ENCODE peak calls at places on chromosome 1, in eight cellular contexts. One of them, this sample, is unnamed.
A peak's percentile ranks its signal among the peaks of the same experiment; 100 is the strongest.

GRCh38 chr1:2350911-2351655 is 40.3 kb downstream of the MORN1 start:
- DNase-seq in WTC11: no peak
- DNase-seq in RWPE1: no peak
- DNase-seq in K562: no peak
- DNase-seq in PC-3: no peak
- DNase-seq in mesothelial cell of epicardium: no peak
- DNase-seq in Calu3: no peak
- DNase-seq in DND-41: no peak
- DNase-seq in this sample: no peak

GRCh38 chr1:62621907-62622306 is 24.6 kb downstream of the ANGPTL3 start:
- DNase-seq in WTC11: no peak
- DNase-seq in RWPE1: peak; percentile 30
- DNase-seq in K562: no peak
- DNase-seq in PC-3: peak; percentile 73
- DNase-seq in mesothelial cell of epicardium: no peak
- DNase-seq in Calu3: peak; percentile 2
- DNase-seq in DND-41: no peak
- DNase-seq in this sample: no peak

GRCh38 chr1:236543065-236543669 is 19.4 kb downstream of the LGALS8 start:
- DNase-seq in WTC11: peak; percentile 32
- DNase-seq in RWPE1: no peak
- DNase-seq in K562: no peak
- DNase-seq in PC-3: no peak
- DNase-seq in mesothelial cell of epicardium: no peak
- DNase-seq in Calu3: no peak
- DNase-seq in DND-41: no peak
- DNase-seq in this sample: no peak

GRCh38 chr1:214537872-214538473 is 13.4 kb downstream of the PTPN14 start:
- DNase-seq in WTC11: no peak
- DNase-seq in RWPE1: no peak
- DNase-seq in K562: no peak
- DNase-seq in PC-3: no peak
- DNase-seq in mesothelial cell of epicardium: no peak
- DNase-seq in Calu3: no peak
- DNase-seq in DND-41: no peak
- DNase-seq in this sample: no peak

GRCh38 chr1:101137144-101138126 is 99.4 kb upstream of the S1PR1 start:
- DNase-seq in WTC11: no peak
- DNase-seq in RWPE1: no peak
- DNase-seq in K562: no peak
- DNase-seq in PC-3: no peak
- DNase-seq in mesothelial cell of epicardium: no peak
- DNase-seq in Calu3: no peak
- DNase-seq in DND-41: no peak
- DNase-seq in this sample: no peak

GRCh38 chr1:227459326-227459841 is 104.0 kb upstream of the ZNF678 start:
- DNase-seq in WTC11: no peak
- DNase-seq in RWPE1: no peak
- DNase-seq in K562: no peak
- DNase-seq in PC-3: no peak
- DNase-seq in mesothelial cell of epicardium: peak; percentile 11
- DNase-seq in Calu3: no peak
- DNase-seq in DND-41: no peak
- DNase-seq in this sample: no peak

GRCh38 chr1:221565718-221566117 is 176.2 kb downstream of the DUSP10 start:
- DNase-seq in WTC11: no peak
- DNase-seq in RWPE1: no peak
- DNase-seq in K562: no peak
- DNase-seq in PC-3: no peak
- DNase-seq in mesothelial cell of epicardium: no peak
- DNase-seq in Calu3: no peak
- DNase-seq in DND-41: no peak
- DNase-seq in this sample: no peak

GRCh38 chr1:75276385-75276784 is 142.2 kb downstream of the LHX8 start:
- DNase-seq in WTC11: no peak
- DNase-seq in RWPE1: no peak
- DNase-seq in K562: no peak
- DNase-seq in PC-3: no peak
- DNase-seq in mesothelial cell of epicardium: no peak
- DNase-seq in Calu3: no peak
- DNase-seq in DND-41: no peak
- DNase-seq in this sample: no peak

GRCh38 chr1:240232548-240232947 is 140.9 kb downstream of the FMN2 start:
- DNase-seq in WTC11: no peak
- DNase-seq in RWPE1: no peak
- DNase-seq in K562: no peak
- DNase-seq in PC-3: peak; percentile 77
- DNase-seq in mesothelial cell of epicardium: no peak
- DNase-seq in Calu3: no peak
- DNase-seq in DND-41: no peak
- DNase-seq in this sample: no peak

GRCh38 chr1:244854865-244855578 is 9.3 kb downstream of the HNRNPU start:
- DNase-seq in WTC11: no peak
- DNase-seq in RWPE1: no peak
- DNase-seq in K562: no peak
- DNase-seq in PC-3: no peak
- DNase-seq in mesothelial cell of epicardium: no peak
- DNase-seq in Calu3: no peak
- DNase-seq in DND-41: no peak
- DNase-seq in this sample: no peak

GRCh38 chr1:244860078-244860477 is 4.3 kb downstream of the HNRNPU start:
- DNase-seq in WTC11: no peak
- DNase-seq in RWPE1: no peak
- DNase-seq in K562: no peak
- DNase-seq in PC-3: no peak
- DNase-seq in mesothelial cell of epicardium: no peak
- DNase-seq in Calu3: no peak
- DNase-seq in DND-41: no peak
- DNase-seq in this sample: no peak

GRCh38 chr1:244860914-244861610 is 3.3 kb downstream of the HNRNPU start:
- DNase-seq in WTC11: no peak
- DNase-seq in RWPE1: no peak
- DNase-seq in K562: no peak
- DNase-seq in PC-3: peak; percentile 32
- DNase-seq in mesothelial cell of epicardium: no peak
- DNase-seq in Calu3: no peak
- DNase-seq in DND-41: no peak
- DNase-seq in this sample: no peak

GRCh38 chr1:244858357-244858756 is 6.0 kb downstream of the HNRNPU start:
- DNase-seq in WTC11: no peak
- DNase-seq in RWPE1: no peak
- DNase-seq in K562: no peak
- DNase-seq in PC-3: no peak
- DNase-seq in mesothelial cell of epicardium: no peak
- DNase-seq in Calu3: no peak
- DNase-seq in DND-41: no peak
- DNase-seq in this sample: no peak

DNA sequence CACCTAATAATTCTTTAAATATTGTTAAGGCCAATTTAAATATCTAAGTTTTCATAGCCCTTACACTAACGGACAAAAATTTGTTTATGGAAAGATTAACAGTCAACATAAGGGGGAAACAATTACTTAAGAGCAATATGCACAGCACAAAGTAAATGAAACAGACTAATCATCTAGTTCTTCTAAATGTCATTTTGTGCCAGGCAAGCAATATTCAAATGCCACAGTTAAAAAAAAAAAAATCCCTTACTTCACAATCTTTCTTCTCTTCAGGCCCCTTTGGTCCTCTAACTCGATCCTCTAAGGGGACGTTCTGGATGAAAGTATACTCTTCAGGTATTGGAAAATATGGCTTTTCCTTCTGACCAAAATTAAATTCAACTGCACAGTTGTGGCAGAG is 6.6 kb downstream of the HNRNPU start:
- DNase-seq in WTC11: no peak
- DNase-seq in RWPE1: no peak
- DNase-seq in K562: no peak
- DNase-seq in PC-3: no peak
- DNase-seq in mesothelial cell of epicardium: no peak
- DNase-seq in Calu3: no peak
- DNase-seq in DND-41: no peak
- DNase-seq in this sample: no peak
- TF ChIP-seq CTCF in WTC11: no peak
- TF ChIP-seq CTCF in RWPE1: no peak
- TF ChIP-seq CTCF in K562: no peak
- TF ChIP-seq CTCF in PC-3: no peak
- TF ChIP-seq CTCF in mesothelial cell of epicardium: no peak
- TF ChIP-seq CTCF in Calu3: no peak
- TF ChIP-seq CTCF in DND-41: no peak
- TF ChIP-seq CTCF in this sample: no peak

GRCh38 chr1:18794561-18794960 is 64.9 kb downstream of the TAS1R2 start:
- DNase-seq in WTC11: peak; percentile 72
- DNase-seq in RWPE1: peak; percentile 18
- DNase-seq in K562: peak; percentile 65
- DNase-seq in PC-3: peak; percentile 12
- DNase-seq in mesothelial cell of epicardium: no peak
- DNase-seq in Calu3: peak; percentile 4
- DNase-seq in DND-41: no peak
- DNase-seq in this sample: no peak
- TF ChIP-seq CTCF in WTC11: no peak
- TF ChIP-seq CTCF in RWPE1: no peak
- TF ChIP-seq CTCF in K562: peak; percentile 39
- TF ChIP-seq CTCF in PC-3: peak; percentile 35
- TF ChIP-seq CTCF in mesothelial cell of epicardium: no peak
- TF ChIP-seq CTCF in Calu3: no peak
- TF ChIP-seq CTCF in DND-41: peak; percentile 22
- TF ChIP-seq CTCF in this sample: no peak

DNA sequence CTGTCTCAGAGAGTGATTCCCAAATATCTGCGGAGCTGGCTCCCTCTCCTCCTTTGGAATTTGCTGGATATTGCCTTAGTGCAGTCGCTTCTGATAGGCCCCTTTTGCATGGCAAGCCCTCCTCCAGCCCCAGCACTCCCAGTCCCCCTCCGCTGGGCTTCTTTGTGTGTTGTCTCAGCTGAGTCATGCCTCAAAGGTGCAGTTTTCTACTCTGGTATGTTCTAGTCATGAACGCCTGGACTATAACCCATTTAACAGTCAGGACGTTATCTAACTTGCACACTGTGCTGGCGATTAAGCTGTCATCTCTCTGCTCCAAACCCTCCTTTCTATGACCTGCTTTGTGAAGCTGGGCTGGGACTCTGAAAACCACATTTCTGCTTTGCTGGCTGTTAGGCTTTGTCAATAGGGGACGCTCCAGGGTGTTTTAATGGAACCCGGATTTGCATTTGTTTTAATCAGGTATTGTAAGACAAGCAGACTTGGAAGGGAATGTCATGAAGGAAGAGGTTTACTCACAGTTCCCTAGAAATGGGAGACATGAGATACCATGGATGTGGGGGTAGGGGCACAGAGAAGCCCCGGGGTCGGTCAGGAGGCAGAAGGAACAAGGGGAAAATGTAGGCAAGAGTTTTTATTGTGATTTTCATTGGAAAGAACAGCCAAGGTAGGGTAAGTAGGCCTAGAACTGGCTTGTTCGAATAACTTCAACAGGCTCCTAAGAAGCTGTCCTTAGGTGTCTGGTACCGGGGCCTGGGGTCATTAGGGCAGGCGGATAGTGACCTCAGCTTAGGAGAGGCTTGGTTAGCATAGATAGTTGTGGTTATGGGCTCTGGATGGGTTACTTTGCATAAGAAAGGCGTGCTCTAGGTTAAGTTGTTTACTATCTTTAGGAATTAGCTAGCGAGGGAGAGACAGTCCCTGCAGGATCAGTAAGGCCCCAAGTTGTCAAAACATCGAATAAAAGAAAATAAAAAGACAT is 20.4 kb upstream of the HPCAL4 start:
- DNase-seq in WTC11: peak; percentile 70
- DNase-seq in RWPE1: no peak
- DNase-seq in K562: peak; percentile 87
- DNase-seq in PC-3: peak; percentile 23
- DNase-seq in mesothelial cell of epicardium: no peak
- DNase-seq in Calu3: no peak
- DNase-seq in DND-41: no peak
- DNase-seq in this sample: no peak
- TF ChIP-seq CTCF in WTC11: no peak
- TF ChIP-seq CTCF in RWPE1: no peak
- TF ChIP-seq CTCF in K562: peak; percentile 90
- TF ChIP-seq CTCF in PC-3: no peak
- TF ChIP-seq CTCF in mesothelial cell of epicardium: no peak
- TF ChIP-seq CTCF in Calu3: no peak
- TF ChIP-seq CTCF in DND-41: no peak
- TF ChIP-seq CTCF in this sample: no peak

GRCh38 chr1:204600968-204601367 is 84.6 kb downstream of the LRRN2 start:
- DNase-seq in WTC11: peak; percentile 45
- DNase-seq in RWPE1: peak; percentile 38
- DNase-seq in K562: peak; percentile 47
- DNase-seq in PC-3: no peak
- DNase-seq in mesothelial cell of epicardium: no peak
- DNase-seq in Calu3: no peak
- DNase-seq in DND-41: no peak
- DNase-seq in this sample: no peak
- TF ChIP-seq CTCF in WTC11: peak; percentile 30
- TF ChIP-seq CTCF in RWPE1: no peak
- TF ChIP-seq CTCF in K562: peak; percentile 35
- TF ChIP-seq CTCF in PC-3: peak; percentile 48
- TF ChIP-seq CTCF in mesothelial cell of epicardium: peak; percentile 32
- TF ChIP-seq CTCF in Calu3: peak; percentile 32
- TF ChIP-seq CTCF in DND-41: peak; percentile 19
- TF ChIP-seq CTCF in this sample: no peak

GRCh38 chr1:80441664-80442063 is 1359.1 kb upstream of the ADGRL2 start:
- DNase-seq in WTC11: no peak
- DNase-seq in RWPE1: no peak
- DNase-seq in K562: no peak
- DNase-seq in PC-3: peak; percentile 21
- DNase-seq in mesothelial cell of epicardium: no peak
- DNase-seq in Calu3: no peak
- DNase-seq in DND-41: no peak
- DNase-seq in this sample: no peak
- TF ChIP-seq CTCF in WTC11: no peak
- TF ChIP-seq CTCF in RWPE1: no peak
- TF ChIP-seq CTCF in K562: no peak
- TF ChIP-seq CTCF in PC-3: peak; percentile 22
- TF ChIP-seq CTCF in mesothelial cell of epicardium: no peak
- TF ChIP-seq CTCF in Calu3: no peak
- TF ChIP-seq CTCF in DND-41: no peak
- TF ChIP-seq CTCF in this sample: no peak

DNA sequence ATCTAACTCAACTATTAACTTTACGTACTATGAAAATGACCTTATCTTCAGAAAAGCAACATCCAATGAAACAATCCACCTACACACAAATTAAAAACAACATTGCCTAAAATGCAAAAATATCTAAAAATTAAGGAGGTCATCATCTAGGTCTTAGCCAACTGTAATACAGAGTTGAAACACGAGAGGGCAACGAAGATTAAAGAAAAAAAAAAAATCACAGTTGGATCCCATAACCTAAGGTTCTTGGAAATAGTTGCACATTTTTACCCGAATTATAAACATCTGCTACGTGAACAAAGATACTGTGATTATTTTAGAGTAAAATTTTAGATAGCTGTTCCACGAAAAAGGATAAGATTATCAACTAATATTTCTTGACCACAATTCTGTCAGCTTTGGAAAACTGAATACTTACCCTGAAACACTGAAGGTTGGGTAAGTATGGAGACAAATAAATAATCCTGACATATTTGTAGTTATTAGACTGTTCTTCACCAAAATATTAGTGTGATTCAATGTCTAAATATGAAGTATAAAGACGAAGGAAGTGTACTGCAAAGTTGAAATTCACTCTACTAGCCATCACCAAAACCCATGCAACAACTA is 88.0 kb upstream of the AK4 start:
- DNase-seq in WTC11: no peak
- DNase-seq in RWPE1: peak; percentile 49
- DNase-seq in K562: peak; percentile 36
- DNase-seq in PC-3: peak; percentile 67
- DNase-seq in mesothelial cell of epicardium: no peak
- DNase-seq in Calu3: peak; percentile 19
- DNase-seq in DND-41: no peak
- DNase-seq in this sample: no peak
- TF ChIP-seq CTCF in WTC11: peak; percentile 35
- TF ChIP-seq CTCF in RWPE1: peak; percentile 74
- TF ChIP-seq CTCF in K562: peak; percentile 65
- TF ChIP-seq CTCF in PC-3: peak; percentile 73
- TF ChIP-seq CTCF in mesothelial cell of epicardium: peak; percentile 76
- TF ChIP-seq CTCF in Calu3: peak; percentile 66
- TF ChIP-seq CTCF in DND-41: peak; percentile 56
- TF ChIP-seq CTCF in this sample: no peak

This sample was measured in activated B cell treated with CpG ODN at 0.5 μM for 24 hours.